ENCODE peak calls at places on chromosomes 6 and 20, in four cellular contexts. B is gastrocnemius medialis, A is caudate nucleus, G is A673. F is an unnamed sample.

GRCh38 chr6:25934735-25935313 is 4.3 kb upstream of the SLC17A2 start:
- DNase-seq in B (no peak), G (no peak), A (no peak), F (no peak)

GRCh38 chr20:63009988-63010769 is 3.4 kb upstream of the BHLHE23 start:
- DNase-seq in A (no peak), B (no peak), G (no peak), F (no peak)

GRCh38 chr6:108501559-108501958 is 59.2 kb upstream of the FOXO3 start:
- DNase-seq in G (no peak), B (no peak), A (no peak), F (no peak)

GRCh38 chr20:44586289-44586911 is 4.0 kb downstream of the PKIG start:
- DNase-seq in A (no peak), G (no peak), B (no peak), F (no peak)

GRCh38 chr20:37888641-37889040 is 14.3 kb upstream of the VSTM2L start:
- DNase-seq in B (no peak), G (no peak), A (no peak), F (no peak)

GRCh38 chr20:4560667-4561066 is 161.0 kb upstream of the PRND start:
- DNase-seq in A (no peak), B (no peak), G (no peak), F (no peak)

GRCh38 chr6:137494281-137494966 is at the start of gene OLIG3:
- DNase-seq in G (no peak), A (no peak), B (no peak), F (no peak)

GRCh38 chr6:163355471-163355991 is 59.0 kb upstream of the QKI start:
- DNase-seq in A (peak; percentile 49), G (peak; percentile 64), B (no peak), F (peak; percentile 22)

GRCh38 chr6:149107973-149108372 is 209.5 kb upstream of the TAB2 start:
- DNase-seq in A (no peak), G (no peak), B (no peak), F (peak; percentile 67)

GRCh38 chr20:6091661-6092060 is 31.2 kb downstream of the FERMT1 start:
- DNase-seq in G (no peak), B (no peak), A (no peak), F (no peak)

GRCh38 chr6:134177753-134178229 is 125.4 kb upstream of the SLC2A12 start:
- DNase-seq in A (no peak), G (no peak), B (no peak), F (no peak)

GRCh38 chr6:148076046-148076445 is 266.6 kb upstream of the SASH1 start:
- DNase-seq in G (no peak), B (no peak), A (no peak), F (no peak)

GRCh38 chr20:52031574-52032303 is 159.8 kb downstream of the ZFP64 start:
- DNase-seq in B (no peak), A (no peak), G (peak; percentile 95), F (no peak)

GRCh38 chr6:151561238-151561637 is 67.4 kb downstream of the CCDC170 start:
- DNase-seq in G (no peak), B (no peak), A (no peak), F (no peak)

GRCh38 chr20:44020406-44021148 is 105.9 kb downstream of the TOX2 start:
- DNase-seq in A (no peak), B (no peak), G (no peak), F (no peak)

GRCh38 chr6:83974409-83975050 is 59.0 kb upstream of the MRAP2 start:
- DNase-seq in G (no peak), B (no peak), A (no peak), F (no peak)

GRCh38 chr6:151733680-151734320 is 73.7 kb upstream of the ESR1 start:
- DNase-seq in G (no peak), A (no peak), B (no peak), F (no peak)

GRCh38 chr20:17822039-17822438 is 122.3 kb downstream of the BANF2 start:
- DNase-seq in B (no peak), G (no peak), A (no peak), F (no peak)

GRCh38 chr6:108492131-108492766 is 68.5 kb upstream of the FOXO3 start:
- DNase-seq in A (no peak), G (peak; percentile 45), B (no peak), F (no peak)

GRCh38 chr6:156514186-156514585 is 263.0 kb upstream of the ARID1B start:
- DNase-seq in A (no peak), G (no peak), B (no peak), F (no peak)

GRCh38 chr6:167682546-167683027 is 144.1 kb upstream of the AFDN start:
- DNase-seq in G (no peak), A (no peak), B (no peak), F (no peak)

GRCh38 chr6:37819177-37819801 is at the start of gene ZFAND3:
- DNase-seq in B (peak; percentile 95), G (peak; percentile 98), A (peak; percentile 93), F (peak; percentile 98)

GRCh38 chr6:137970368-137970767 is 103.3 kb downstream of the TNFAIP3 start:
- DNase-seq in G (no peak), B (no peak), A (no peak), F (no peak)

GRCh38 chr6:79546186-79546585 is 9.0 kb upstream of the LCA5 start:
- DNase-seq in A (no peak), G (peak; percentile 90), B (no peak), F (no peak)

GRCh38 chr20:10842116-10842515 is 168.3 kb upstream of the JAG1 start:
- DNase-seq in B (no peak), G (no peak), A (no peak), F (no peak)

GRCh38 chr20:63125581-63125892 is 90.4 kb downstream of the YTHDF1 start:
- DNase-seq in A (no peak), B (no peak), G (no peak), F (no peak)

GRCh38 chr6:4948781-4949450 is 54.9 kb downstream of the RPP40 start:
- DNase-seq in A (no peak), B (no peak), G (peak; percentile 30), F (no peak)

GRCh38 chr20:21189761-21190523 is 64.1 kb downstream of the KIZ start:
- DNase-seq in B (no peak), A (no peak), G (no peak), F (no peak)

GRCh38 chr20:49657118-49657901 is 56.4 kb downstream of the B4GALT5 start:
- DNase-seq in G (no peak), B (no peak), A (no peak), F (no peak)

GRCh38 chr20:62770916-62771315 is 25.4 kb upstream of the MRGBP start:
- DNase-seq in A (no peak), G (no peak), B (no peak), F (no peak)

F was measured in anterior cingulate cortex.